ENCODE peak calls at places on chromosomes 6 and 20, in six cellular contexts. X is transverse colon; I is neural progenitor cell; V is mammary epithelial cell; H is tibial artery; M is CD8-positive, alpha-beta T cell. N is an unnamed sample.

GRCh38 chr20:21518292-21518991 is 4.6 kb upstream of the NKX2-2 start:
- DNase-seq in I (peak; percentile 13), M (no peak), X (no peak), V (no peak), H (no peak), N (no peak)

GRCh38 chr6:3398165-3398562 is 58.7 kb downstream of the SLC22A23 start:
- DNase-seq in H (no peak), I (no peak), M (no peak), X (no peak), V (no peak), N (no peak)

GRCh38 chr6:76230711-76231110 is 158.2 kb upstream of the IMPG1 start:
- DNase-seq in V (peak; percentile 1), M (no peak), H (no peak), X (no peak), I (no peak), N (no peak)

GRCh38 chr6:41670703-41671360 is 32.6 kb downstream of the MDFI start:
- DNase-seq in I (no peak), V (no peak), H (no peak), X (no peak), M (no peak), N (no peak)

GRCh38 chr6:127539292-127539691 is 20.2 kb upstream of the MTCL3 start:
- DNase-seq in H (no peak), I (no peak), V (no peak), M (no peak), X (no peak), N (peak; percentile 16)

GRCh38 chr6:157603314-157603940 is 219.6 kb upstream of the SNX9 start:
- DNase-seq in X (peak; percentile 1), M (no peak), H (peak; percentile 28), I (no peak), V (no peak), N (no peak)

GRCh38 chr6:155174576-155175174 is 89.1 kb upstream of the CLDN20 start:
- DNase-seq in M (peak; percentile 9), V (peak; percentile 80), X (peak; percentile 46), I (peak; percentile 85), H (no peak), N (peak; percentile 69)

GRCh38 chr6:130778946-130779657 is 48.1 kb upstream of the SMLR1 start:
- DNase-seq in M (no peak), X (no peak), I (no peak), V (peak; percentile 5), H (no peak), N (peak; percentile 78)

GRCh38 chr6:89145461-89145961 is 344 bp upstream of the PM20D2 start:
- DNase-seq in I (peak; percentile 2), M (no peak), V (peak; percentile 39), X (no peak), H (no peak), N (no peak)

GRCh38 chr20:11453430-11453829 is 464.3 kb upstream of the BTBD3 start:
- DNase-seq in M (no peak), H (no peak), X (no peak), V (peak; percentile 83), I (no peak), N (peak; percentile 70)

GRCh38 chr6:87152528-87152950 is 2.8 kb upstream of the ZNF292 start:
- DNase-seq in X (no peak), V (no peak), M (no peak), I (peak; percentile 39), H (peak; percentile 71), N (peak; percentile 21)

GRCh38 chr6:147802400-147802799 is 293.9 kb downstream of the SAMD5 start:
- DNase-seq in V (no peak), H (no peak), X (no peak), I (no peak), M (no peak), N (peak; percentile 6)

GRCh38 chr6:75631847-75632246 is 30.2 kb downstream of the SENP6 start:
- DNase-seq in H (no peak), M (no peak), V (no peak), X (no peak), I (no peak), N (no peak)

GRCh38 chr6:36626636-36627035 is 32.5 kb downstream of the SRSF3 start:
- DNase-seq in H (no peak), V (no peak), M (no peak), X (peak; percentile 6), I (no peak), N (no peak)

GRCh38 chr6:163418273-163419029 is 3.9 kb downstream of the QKI start:
- DNase-seq in H (no peak), I (no peak), M (no peak), V (no peak), X (no peak), N (no peak)

GRCh38 chr20:21411725-21412124 is 14.4 kb upstream of the NKX2-4 start:
- DNase-seq in H (no peak), X (no peak), I (no peak), V (no peak), M (no peak), N (no peak)

GRCh38 chr6:44049163-44049988 is 77.9 kb downstream of the MRPL14 start:
- DNase-seq in M (no peak), X (no peak), V (peak; percentile 70), I (no peak), H (no peak), N (peak; percentile 51)

GRCh38 chr6:53431704-53432103 is 83.0 kb upstream of the ELOVL5 start:
- DNase-seq in V (no peak), X (no peak), M (no peak), H (no peak), I (no peak), N (no peak)

GRCh38 chr6:53811082-53811481 is 16.3 kb downstream of the LRRC1 start:
- DNase-seq in X (peak; percentile 69), V (peak; percentile 95), H (no peak), M (no peak), I (no peak), N (no peak)

GRCh38 chr6:7166410-7167293 is 58.9 kb downstream of the RREB1 start:
- DNase-seq in M (no peak), X (peak; percentile 54), H (no peak), I (no peak), V (no peak), N (peak; percentile 82)

GRCh38 chr6:90887764-90888163 is 300.9 kb upstream of the MAP3K7 start:
- DNase-seq in M (no peak), H (no peak), V (no peak), X (no peak), I (no peak), N (no peak)

GRCh38 chr6:150418825-150419594 is 50.2 kb downstream of the IYD start:
- DNase-seq in H (peak; percentile 75), X (peak; percentile 77), M (peak; percentile 15), I (peak; percentile 69), V (peak; percentile 50), N (peak; percentile 36)
- H3K4me3 ChIP-seq in H (peak overlapping the region; percentile 53), X (no peak overlapping the region), M (peak overlapping the region; percentile 34), I (no peak overlapping the region), V (peak overlapping the region; percentile 51), N (peak overlapping the region; percentile 53)

GRCh38 chr6:30651143-30651542 is 4.2 kb downstream of the C6orf136 start:
- DNase-seq in M (no peak), V (no peak), X (no peak), I (no peak), H (no peak), N (no peak)

GRCh38 chr6:30656513-30656912 is 9.6 kb downstream of the C6orf136 start:
- DNase-seq in X (no peak), V (no peak), I (no peak), M (no peak), H (no peak), N (no peak)

GRCh38 chr6:30657454-30657853 is 10.5 kb downstream of the C6orf136 start:
- DNase-seq in I (no peak), V (no peak), X (no peak), H (no peak), M (no peak), N (no peak)

GRCh38 chr6:30654798-30655742 is 8.1 kb downstream of the C6orf136 start:
- DNase-seq in V (no peak), H (no peak), X (no peak), M (no peak), I (no peak), N (no peak)

GRCh38 chr6:30655743-30656094 is 8.8 kb downstream of the C6orf136 start:
- DNase-seq in I (no peak), X (no peak), M (no peak), V (no peak), H (no peak), N (no peak)
- H3K36me3 ChIP-seq in I (no peaks in the 10 kb centered on the region), X (no peaks in the 10 kb centered on the region), M (peaks cover 68% of the 10 kb centered on the region), V (peaks cover 37% of the 10 kb centered on the region), H (peaks cover 99% of the 10 kb centered on the region), N (peaks cover 50% of the 10 kb centered on the region)

GRCh38 chr20:1186367-1186991 is 1.7 kb upstream of the TMEM74B start:
- DNase-seq in M (no peak), V (no peak), I (no peak), X (no peak), H (no peak), N (no peak)

GRCh38 chr20:1184638-1185315 is at the start of gene TMEM74B:
- DNase-seq in H (no peak), X (no peak), M (no peak), I (peak; percentile 50), V (no peak), N (no peak)

GRCh38 chr20:1185781-1186334 is 1.1 kb upstream of the TMEM74B start:
- DNase-seq in M (no peak), X (peak; percentile 55), I (peak; percentile 83), V (peak; percentile 16), H (no peak), N (peak; percentile 4)

GRCh38 chr20:1184260-1184637 is 532 bp downstream of the TMEM74B start:
- DNase-seq in V (no peak), M (no peak), X (no peak), I (no peak), H (no peak), N (no peak)

DNA sequence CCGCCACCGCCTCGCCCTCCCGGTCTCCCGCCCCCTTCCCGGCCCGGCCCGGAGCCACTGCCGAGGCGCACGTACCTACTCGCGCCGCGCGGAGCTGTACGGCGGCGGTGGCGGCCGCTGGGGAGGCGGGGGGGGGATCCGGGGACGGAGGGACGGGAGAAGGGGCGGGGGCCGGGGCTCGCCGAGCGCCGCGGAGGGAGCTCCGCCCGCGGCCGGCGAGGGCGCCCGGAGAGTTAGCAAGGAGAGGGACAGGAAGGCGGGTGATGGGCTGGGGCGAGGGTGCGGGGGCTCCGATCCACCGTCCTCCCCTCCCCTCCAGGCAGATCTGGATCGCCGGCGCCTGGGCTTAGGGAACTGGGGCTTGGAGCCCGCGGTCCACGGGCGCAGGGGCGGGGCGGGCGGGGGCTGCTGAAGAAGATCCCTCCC is 548 bp upstream of the TMEM74B start:
- DNase-seq in H (no peak), V (no peak), X (no peak), M (no peak), I (peak; percentile 65), N (no peak)
- H3K4me3 ChIP-seq in H (peak overlapping the region; percentile 48), V (peak overlapping the region; percentile 48), X (peak overlapping the region; percentile 11), M (no peak overlapping the region), I (peak overlapping the region; percentile 75), N (no peak overlapping the region)

GRCh38 chr20:17868700-17869231 is 99.8 kb downstream of the SNX5 start:
- DNase-seq in I (no peak), X (peak; percentile 4), H (peak; percentile 39), V (no peak), M (no peak), N (no peak)

GRCh38 chr20:17867119-17867518 is 101.5 kb downstream of the SNX5 start:
- DNase-seq in H (no peak), M (no peak), V (no peak), X (no peak), I (no peak), N (no peak)

GRCh38 chr20:17868146-17868545 is 100.4 kb downstream of the SNX5 start:
- DNase-seq in I (no peak), H (no peak), V (no peak), X (no peak), M (no peak), N (no peak)

GRCh38 chr20:17866234-17867001 is 102.2 kb downstream of the SNX5 start:
- DNase-seq in I (no peak), V (no peak), M (no peak), X (no peak), H (no peak), N (no peak)

GRCh38 chr20:17867546-17867945 is 101.0 kb downstream of the SNX5 start:
- DNase-seq in M (no peak), X (no peak), V (no peak), H (no peak), I (no peak), N (no peak)
- H3K36me3 ChIP-seq in M (no peaks in the 10 kb centered on the region), X (no peaks in the 10 kb centered on the region), V (no peaks in the 10 kb centered on the region), H (no peaks in the 10 kb centered on the region), I (no peaks in the 10 kb centered on the region), N (no peaks in the 10 kb centered on the region)